ENCODE peak calls at places on chromosomes 1 and 21, in ten cellular contexts. One of them, this sample, is unnamed.

GRCh38 chr1:232319106-232319505 is 310.8 kb downstream of the SIPA1L2 start:
- DNase-seq in CD8-positive, alpha-beta T cell: no peak
- DNase-seq in tibial nerve: no peak
- DNase-seq in left ventricle myocardium inferior: peak; percentile 89
- DNase-seq in A549: no peak
- DNase-seq in prostate gland: peak; percentile 76
- DNase-seq in cardiac muscle cell: peak; percentile 90
- DNase-seq in ovary: no peak
- DNase-seq in breast epithelium: no peak
- DNase-seq in PC-3: no peak
- DNase-seq in this sample: no peak

GRCh38 chr21:35036521-35037383 is 12.3 kb downstream of the RUNX1 start:
- DNase-seq in CD8-positive, alpha-beta T cell: no peak
- DNase-seq in tibial nerve: no peak
- DNase-seq in left ventricle myocardium inferior: no peak
- DNase-seq in A549: no peak
- DNase-seq in prostate gland: no peak
- DNase-seq in cardiac muscle cell: no peak
- DNase-seq in ovary: no peak
- DNase-seq in breast epithelium: no peak
- DNase-seq in PC-3: no peak
- DNase-seq in this sample: no peak

GRCh38 chr21:45041351-45041805 is 33.0 kb upstream of the ADARB1 start:
- DNase-seq in CD8-positive, alpha-beta T cell: no peak
- DNase-seq in tibial nerve: peak; percentile 91
- DNase-seq in left ventricle myocardium inferior: peak; percentile 67
- DNase-seq in A549: no peak
- DNase-seq in prostate gland: no peak
- DNase-seq in cardiac muscle cell: no peak
- DNase-seq in ovary: peak; percentile 79
- DNase-seq in breast epithelium: peak; percentile 68
- DNase-seq in PC-3: no peak
- DNase-seq in this sample: no peak

GRCh38 chr1:12169442-12170135 is 2.8 kb downstream of the TNFRSF1B start:
- DNase-seq in CD8-positive, alpha-beta T cell: no peak
- DNase-seq in tibial nerve: no peak
- DNase-seq in left ventricle myocardium inferior: no peak
- DNase-seq in A549: no peak
- DNase-seq in prostate gland: no peak
- DNase-seq in cardiac muscle cell: no peak
- DNase-seq in ovary: no peak
- DNase-seq in breast epithelium: no peak
- DNase-seq in PC-3: no peak
- DNase-seq in this sample: no peak

GRCh38 chr1:21702780-21703179 is 33.6 kb upstream of the RAP1GAP start:
- DNase-seq in CD8-positive, alpha-beta T cell: no peak
- DNase-seq in tibial nerve: no peak
- DNase-seq in left ventricle myocardium inferior: no peak
- DNase-seq in A549: no peak
- DNase-seq in prostate gland: no peak
- DNase-seq in cardiac muscle cell: no peak
- DNase-seq in ovary: no peak
- DNase-seq in breast epithelium: no peak
- DNase-seq in PC-3: no peak
- DNase-seq in this sample: no peak

GRCh38 chr1:51924455-51924854 is 45.9 kb upstream of the NRDC start:
- DNase-seq in CD8-positive, alpha-beta T cell: no peak
- DNase-seq in tibial nerve: no peak
- DNase-seq in left ventricle myocardium inferior: no peak
- DNase-seq in A549: no peak
- DNase-seq in prostate gland: no peak
- DNase-seq in cardiac muscle cell: no peak
- DNase-seq in ovary: no peak
- DNase-seq in breast epithelium: no peak
- DNase-seq in PC-3: peak; percentile 10
- DNase-seq in this sample: no peak

GRCh38 chr21:38806153-38806941 is 618 bp downstream of the ETS2 start:
- DNase-seq in CD8-positive, alpha-beta T cell: peak; percentile 11
- DNase-seq in tibial nerve: no peak
- DNase-seq in left ventricle myocardium inferior: peak; percentile 53
- DNase-seq in A549: no peak
- DNase-seq in prostate gland: no peak
- DNase-seq in cardiac muscle cell: peak; percentile 52
- DNase-seq in ovary: peak; percentile 75
- DNase-seq in breast epithelium: no peak
- DNase-seq in PC-3: no peak
- DNase-seq in this sample: peak; percentile 43

GRCh38 chr1:48678684-48679083 is 98.0 kb downstream of the BEND5 start:
- DNase-seq in CD8-positive, alpha-beta T cell: no peak
- DNase-seq in tibial nerve: no peak
- DNase-seq in left ventricle myocardium inferior: no peak
- DNase-seq in A549: no peak
- DNase-seq in prostate gland: no peak
- DNase-seq in cardiac muscle cell: no peak
- DNase-seq in ovary: no peak
- DNase-seq in breast epithelium: no peak
- DNase-seq in PC-3: no peak
- DNase-seq in this sample: no peak

GRCh38 chr1:201358596-201358995 is 18.9 kb downstream of the TNNT2 start:
- DNase-seq in CD8-positive, alpha-beta T cell: no peak
- DNase-seq in tibial nerve: no peak
- DNase-seq in left ventricle myocardium inferior: peak; percentile 12
- DNase-seq in A549: no peak
- DNase-seq in prostate gland: no peak
- DNase-seq in cardiac muscle cell: peak; percentile 0
- DNase-seq in ovary: no peak
- DNase-seq in breast epithelium: no peak
- DNase-seq in PC-3: peak; percentile 58
- DNase-seq in this sample: no peak

GRCh38 chr1:198726455-198726854 is 87.6 kb downstream of the PTPRC start:
- DNase-seq in CD8-positive, alpha-beta T cell: no peak
- DNase-seq in tibial nerve: no peak
- DNase-seq in left ventricle myocardium inferior: no peak
- DNase-seq in A549: no peak
- DNase-seq in prostate gland: no peak
- DNase-seq in cardiac muscle cell: no peak
- DNase-seq in ovary: no peak
- DNase-seq in breast epithelium: no peak
- DNase-seq in PC-3: peak; percentile 28
- DNase-seq in this sample: no peak

GRCh38 chr1:31470794-31471315 is 57.8 kb downstream of the SERINC2 start:
- DNase-seq in CD8-positive, alpha-beta T cell: no peak
- DNase-seq in tibial nerve: no peak
- DNase-seq in left ventricle myocardium inferior: no peak
- DNase-seq in A549: no peak
- DNase-seq in prostate gland: no peak
- DNase-seq in cardiac muscle cell: no peak
- DNase-seq in ovary: no peak
- DNase-seq in breast epithelium: no peak
- DNase-seq in PC-3: no peak
- DNase-seq in this sample: no peak

GRCh38 chr1:43779266-43779665 is 71.9 kb downstream of the ST3GAL3 start:
- DNase-seq in CD8-positive, alpha-beta T cell: no peak
- DNase-seq in tibial nerve: no peak
- DNase-seq in left ventricle myocardium inferior: no peak
- DNase-seq in A549: no peak
- DNase-seq in prostate gland: no peak
- DNase-seq in cardiac muscle cell: no peak
- DNase-seq in ovary: no peak
- DNase-seq in breast epithelium: no peak
- DNase-seq in PC-3: no peak
- DNase-seq in this sample: no peak
- H3K27ac ChIP-seq in CD8-positive, alpha-beta T cell: no peak overlapping the region
- H3K27ac ChIP-seq in tibial nerve: no peak overlapping the region
- H3K27ac ChIP-seq in left ventricle myocardium inferior: no peak overlapping the region
- H3K27ac ChIP-seq in A549: no peak overlapping the region
- H3K27ac ChIP-seq in prostate gland: no peak overlapping the region
- H3K27ac ChIP-seq in cardiac muscle cell: no peak overlapping the region
- H3K27ac ChIP-seq in ovary: no peak overlapping the region
- H3K27ac ChIP-seq in breast epithelium: no peak overlapping the region
- H3K27ac ChIP-seq in PC-3: no peak overlapping the region
- H3K27ac ChIP-seq in this sample: no peak overlapping the region

GRCh38 chr1:241848680-241849344 is 808 bp downstream of the EXO1 start:
- DNase-seq in CD8-positive, alpha-beta T cell: no peak
- DNase-seq in tibial nerve: no peak
- DNase-seq in left ventricle myocardium inferior: no peak
- DNase-seq in A549: no peak
- DNase-seq in prostate gland: no peak
- DNase-seq in cardiac muscle cell: peak; percentile 21
- DNase-seq in ovary: no peak
- DNase-seq in breast epithelium: no peak
- DNase-seq in PC-3: no peak
- DNase-seq in this sample: no peak

GRCh38 chr1:241849345-241849695 is 1.3 kb downstream of the EXO1 start:
- DNase-seq in CD8-positive, alpha-beta T cell: no peak
- DNase-seq in tibial nerve: no peak
- DNase-seq in left ventricle myocardium inferior: no peak
- DNase-seq in A549: no peak
- DNase-seq in prostate gland: no peak
- DNase-seq in cardiac muscle cell: no peak
- DNase-seq in ovary: no peak
- DNase-seq in breast epithelium: no peak
- DNase-seq in PC-3: no peak
- DNase-seq in this sample: no peak

GRCh38 chr1:241847540-241847795 is 536 bp upstream of the EXO1 start:
- DNase-seq in CD8-positive, alpha-beta T cell: no peak
- DNase-seq in tibial nerve: no peak
- DNase-seq in left ventricle myocardium inferior: no peak
- DNase-seq in A549: no peak
- DNase-seq in prostate gland: no peak
- DNase-seq in cardiac muscle cell: no peak
- DNase-seq in ovary: no peak
- DNase-seq in breast epithelium: no peak
- DNase-seq in PC-3: no peak
- DNase-seq in this sample: no peak

GRCh38 chr1:241846862-241847539 is 1.0 kb upstream of the EXO1 start:
- DNase-seq in CD8-positive, alpha-beta T cell: no peak
- DNase-seq in tibial nerve: no peak
- DNase-seq in left ventricle myocardium inferior: no peak
- DNase-seq in A549: no peak
- DNase-seq in prostate gland: no peak
- DNase-seq in cardiac muscle cell: no peak
- DNase-seq in ovary: no peak
- DNase-seq in breast epithelium: no peak
- DNase-seq in PC-3: no peak
- DNase-seq in this sample: no peak

DNA sequence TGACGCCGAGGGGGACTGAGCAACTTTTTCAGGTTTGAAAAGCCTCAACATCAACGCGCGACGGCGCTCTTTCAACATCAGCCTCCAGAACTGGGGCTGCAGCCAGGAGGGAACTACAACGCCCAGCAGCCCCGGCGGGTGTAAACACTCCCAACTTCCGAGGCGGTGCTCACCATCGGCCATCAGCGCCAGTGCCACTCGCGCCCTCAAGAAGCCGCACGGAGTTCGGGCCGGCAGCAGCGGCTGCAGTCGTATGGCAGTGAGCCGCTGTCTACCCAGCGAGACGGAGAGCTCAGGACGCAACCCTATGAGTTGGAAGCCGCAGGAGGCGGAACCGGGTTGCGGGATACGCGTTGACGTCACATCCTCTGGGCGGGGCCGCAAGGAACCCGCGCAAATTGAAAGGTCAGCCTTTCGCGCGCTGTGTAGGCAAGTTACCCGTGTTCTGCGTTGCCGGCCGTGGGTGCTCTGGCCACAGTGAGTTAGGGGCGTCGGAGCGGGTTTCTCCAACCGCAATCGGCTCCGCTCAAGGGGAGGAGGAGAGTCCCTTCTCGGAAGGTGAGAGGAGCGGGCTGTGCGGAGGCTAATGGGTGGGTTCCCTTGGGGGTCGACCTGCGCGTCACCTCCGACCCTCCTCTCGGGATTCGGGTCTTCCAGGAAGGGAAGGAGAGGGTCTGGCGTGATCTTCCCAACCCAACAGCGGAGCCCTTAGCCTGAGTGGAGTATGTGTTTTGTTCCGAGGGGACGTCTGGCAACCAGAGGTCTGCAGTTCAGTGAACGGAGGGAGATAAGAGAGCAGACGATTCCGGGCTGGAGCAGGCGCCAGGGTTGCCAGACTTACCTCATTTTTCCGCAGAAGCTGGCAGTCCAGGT is at the start of gene EXO1:
- DNase-seq in CD8-positive, alpha-beta T cell: peak; percentile 83
- DNase-seq in tibial nerve: peak; percentile 82
- DNase-seq in left ventricle myocardium inferior: peak; percentile 86
- DNase-seq in A549: peak; percentile 98
- DNase-seq in prostate gland: peak; percentile 79
- DNase-seq in cardiac muscle cell: peak; percentile 92
- DNase-seq in ovary: peak; percentile 91
- DNase-seq in breast epithelium: peak; percentile 75
- DNase-seq in PC-3: peak; percentile 97
- DNase-seq in this sample: peak; percentile 86
- TF ChIP-seq CTCF in CD8-positive, alpha-beta T cell: peak; percentile 29
- TF ChIP-seq CTCF in tibial nerve: peak; percentile 27
- TF ChIP-seq CTCF in left ventricle myocardium inferior: peak; percentile 41
- TF ChIP-seq CTCF in A549: peak; percentile 64
- TF ChIP-seq CTCF in prostate gland: peak; percentile 33
- TF ChIP-seq CTCF in cardiac muscle cell: peak; percentile 48
- TF ChIP-seq CTCF in ovary: no peak
- TF ChIP-seq CTCF in breast epithelium: no peak
- TF ChIP-seq CTCF in PC-3: peak; percentile 66
- TF ChIP-seq CTCF in this sample: peak; percentile 47

DNA sequence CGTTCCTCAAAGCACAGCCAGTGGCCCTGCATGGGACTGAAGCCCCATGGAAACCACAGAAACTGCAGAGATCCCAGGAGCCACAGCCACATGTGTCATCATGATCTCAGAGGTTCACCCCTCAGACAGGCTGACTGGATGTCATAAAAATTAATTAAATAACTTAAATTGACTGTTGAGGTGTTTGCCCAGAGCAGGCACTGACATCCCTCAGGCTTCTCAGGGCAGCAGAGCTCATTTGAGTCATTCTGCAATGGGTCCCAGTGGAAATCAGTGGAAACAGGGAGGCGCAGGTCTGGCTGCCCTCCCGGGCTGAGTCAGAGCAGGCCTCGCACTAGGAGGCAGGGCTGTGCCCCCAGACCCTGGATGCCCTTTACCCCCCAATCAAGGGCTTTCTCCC is 135.1 kb downstream of the CDC7 start:
- DNase-seq in CD8-positive, alpha-beta T cell: no peak
- DNase-seq in tibial nerve: no peak
- DNase-seq in left ventricle myocardium inferior: no peak
- DNase-seq in A549: no peak
- DNase-seq in prostate gland: no peak
- DNase-seq in cardiac muscle cell: no peak
- DNase-seq in ovary: no peak
- DNase-seq in breast epithelium: no peak
- DNase-seq in PC-3: no peak
- DNase-seq in this sample: no peak
- H3K27ac ChIP-seq in CD8-positive, alpha-beta T cell: no peak overlapping the region
- H3K27ac ChIP-seq in tibial nerve: no peak overlapping the region
- H3K27ac ChIP-seq in left ventricle myocardium inferior: no peak overlapping the region
- H3K27ac ChIP-seq in A549: no peak overlapping the region
- H3K27ac ChIP-seq in prostate gland: no peak overlapping the region
- H3K27ac ChIP-seq in cardiac muscle cell: no peak overlapping the region
- H3K27ac ChIP-seq in ovary: no peak overlapping the region
- H3K27ac ChIP-seq in breast epithelium: no peak overlapping the region
- H3K27ac ChIP-seq in PC-3: no peak overlapping the region
- H3K27ac ChIP-seq in this sample: no peak overlapping the region

DNA sequence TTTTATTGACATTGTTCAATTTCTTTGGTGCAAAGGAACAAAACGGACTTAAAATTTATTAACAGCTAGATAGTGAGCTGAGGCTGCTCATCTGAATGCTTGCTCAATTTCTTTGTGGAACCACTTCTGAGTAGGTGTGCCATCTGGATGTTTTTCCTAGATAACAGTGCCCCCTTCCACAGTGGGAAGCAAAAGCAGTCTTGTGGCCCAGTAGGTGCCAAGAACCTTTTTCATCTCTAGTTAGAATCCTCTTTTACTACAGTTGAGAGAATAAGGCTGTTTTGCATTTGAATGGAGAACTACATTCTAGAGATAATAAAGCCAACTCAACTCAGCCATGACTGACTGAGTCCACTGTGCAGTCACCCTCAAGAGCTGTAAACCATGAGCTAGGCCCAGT is 13.3 kb downstream of the F3 start:
- DNase-seq in CD8-positive, alpha-beta T cell: no peak
- DNase-seq in tibial nerve: no peak
- DNase-seq in left ventricle myocardium inferior: no peak
- DNase-seq in A549: no peak
- DNase-seq in prostate gland: no peak
- DNase-seq in cardiac muscle cell: no peak
- DNase-seq in ovary: no peak
- DNase-seq in breast epithelium: no peak
- DNase-seq in PC-3: no peak
- DNase-seq in this sample: no peak
- TF ChIP-seq CTCF in CD8-positive, alpha-beta T cell: no peak
- TF ChIP-seq CTCF in tibial nerve: no peak
- TF ChIP-seq CTCF in left ventricle myocardium inferior: no peak
- TF ChIP-seq CTCF in A549: no peak
- TF ChIP-seq CTCF in prostate gland: no peak
- TF ChIP-seq CTCF in cardiac muscle cell: no peak
- TF ChIP-seq CTCF in ovary: no peak
- TF ChIP-seq CTCF in breast epithelium: no peak
- TF ChIP-seq CTCF in PC-3: peak; percentile 12
- TF ChIP-seq CTCF in this sample: no peak

This sample was measured in CD4-positive, alpha-beta T cell.